ENCODE peak calls at places on chromosomes 2 and 18, in six cellular contexts. M, Z, A, E, N and H are unnamed samples.

GRCh38 chr18:11148655-11149440 is 521 bp downstream of the PIEZO2 start:
- DNase-seq in M (no peak), Z (no peak), A (no peak), E (no peak), N (no peak), H (no peak)

GRCh38 chr2:145744541-145745386 is 1224.8 kb upstream of the ZEB2 start:
- DNase-seq in M (no peak), Z (peak), A (no peak), E (no peak), N (no peak), H (no peak)

GRCh38 chr2:45102579-45103117 is 93.4 kb upstream of the SIX2 start:
- DNase-seq in M (no peak), Z (no peak), A (no peak), E (no peak), N (no peak), H (no peak)

GRCh38 chr18:68469049-68469625 is 245.8 kb downstream of the TMX3 start:
- DNase-seq in M (no peak), Z (no peak), A (no peak), E (no peak), N (no peak), H (no peak)

GRCh38 chr18:45166341-45167108 is 448.8 kb upstream of the SLC14A2 start:
- DNase-seq in M (no peak), Z (peak), A (no peak), E (no peak), N (no peak), H (peak)

GRCh38 chr2:96895709-96896651 is 26.1 kb upstream of the SEMA4C start:
- DNase-seq in M (peak), Z (no peak), A (no peak), E (no peak), N (no peak), H (no peak)

GRCh38 chr18:53701697-53702096 is 522.8 kb downstream of the MBD2 start:
- DNase-seq in M (no peak), Z (no peak), A (no peak), E (no peak), N (no peak), H (no peak)

GRCh38 chr18:23311346-23312103 is 141.6 kb upstream of the RIOK3 start:
- DNase-seq in M (no peak), Z (peak), A (no peak), E (no peak), N (no peak), H (no peak)

GRCh38 chr2:101052147-101052546 is 50.1 kb downstream of the RPL31 start:
- DNase-seq in M (no peak), Z (no peak), A (no peak), E (no peak), N (no peak), H (no peak)

GRCh38 chr18:9885170-9886004 is at the start of gene TXNDC2:
- DNase-seq in M (peak), Z (peak), A (no peak), E (no peak), N (no peak), H (no peak)

DNA sequence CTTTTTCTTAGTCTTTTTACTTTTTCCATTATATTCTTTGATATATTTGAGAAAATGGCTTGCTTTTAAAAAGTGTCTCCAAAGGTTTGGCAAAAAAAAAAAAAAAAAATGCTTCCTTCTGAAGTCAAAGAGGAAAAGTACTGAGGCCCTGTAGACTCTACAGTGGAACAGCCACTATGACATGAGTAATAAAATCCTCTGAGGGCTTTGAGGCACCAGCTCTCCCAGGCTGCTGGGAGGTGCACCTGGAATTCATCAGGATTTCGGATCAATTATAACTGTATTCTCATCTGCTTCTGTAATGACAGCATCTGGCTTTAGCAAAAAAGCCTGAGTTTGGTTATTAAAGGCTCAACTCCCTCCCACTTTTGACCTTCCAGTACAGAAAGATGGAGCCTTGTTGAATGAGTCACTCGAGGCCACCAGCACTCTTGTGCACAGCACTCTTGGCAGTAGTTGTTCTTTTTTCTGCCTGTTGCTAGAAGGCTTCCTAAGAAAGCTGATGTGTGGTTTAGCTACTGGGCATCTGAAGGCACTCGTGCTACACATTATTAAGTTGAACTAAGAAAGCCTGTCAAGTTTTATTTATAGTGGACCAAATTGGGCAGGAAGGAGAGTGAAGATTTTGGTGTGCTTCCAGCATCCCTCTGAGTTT is 131.3 kb downstream of the PRPF40A start:
- DNase-seq in M (no peak), Z (peak), A (peak), E (no peak), N (peak), H (no peak)
- TF ChIP-seq SMC3 in M (no peak), Z (no peak), A (no peak), E (no peak), N (no peak), H (no peak)

GRCh38 chr2:240858321-240858720 is 10.3 kb upstream of the AGXT start:
- DNase-seq in M (no peak), Z (no peak), A (no peak), E (no peak), N (no peak), H (no peak)
- H3K27ac ChIP-seq in M (no peak), Z (no peak), A (no peak), E (no peak), N (peak), H (no peak)

GRCh38 chr2:241069821-241070281 is 32.2 kb downstream of the MTERF4 start:
- DNase-seq in M (peak), Z (no peak), A (no peak), E (no peak), N (no peak), H (no peak)
- TF ChIP-seq SMC3 in M (no peak), Z (no peak), A (no peak), E (no peak), N (no peak), H (no peak)

DNA sequence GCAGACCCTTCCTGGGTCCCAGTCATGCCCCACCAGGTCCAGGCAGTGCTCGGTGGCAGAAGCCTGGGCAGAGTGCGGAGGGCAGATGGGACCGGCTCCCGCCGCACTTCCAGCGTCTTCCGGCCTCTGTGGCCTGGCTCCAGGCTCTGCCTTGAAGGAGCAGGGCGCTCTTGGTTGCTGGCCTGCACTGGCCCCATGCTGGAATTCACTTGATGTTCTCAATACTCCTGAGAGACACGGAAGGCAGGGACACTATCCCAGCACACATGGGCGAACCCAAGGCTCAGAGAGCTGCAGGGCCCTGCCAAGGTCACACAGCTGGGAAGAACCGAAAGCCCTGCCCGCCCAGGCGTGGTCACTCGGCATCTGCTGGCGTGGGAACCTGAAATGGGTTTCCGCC is 87.6 kb upstream of the ODC1 start:
- DNase-seq in M (no peak), Z (no peak), A (no peak), E (no peak), N (no peak), H (no peak)
- H3K27ac ChIP-seq in M (no peak), Z (no peak), A (no peak), E (no peak), N (no peak), H (no peak)

DNA sequence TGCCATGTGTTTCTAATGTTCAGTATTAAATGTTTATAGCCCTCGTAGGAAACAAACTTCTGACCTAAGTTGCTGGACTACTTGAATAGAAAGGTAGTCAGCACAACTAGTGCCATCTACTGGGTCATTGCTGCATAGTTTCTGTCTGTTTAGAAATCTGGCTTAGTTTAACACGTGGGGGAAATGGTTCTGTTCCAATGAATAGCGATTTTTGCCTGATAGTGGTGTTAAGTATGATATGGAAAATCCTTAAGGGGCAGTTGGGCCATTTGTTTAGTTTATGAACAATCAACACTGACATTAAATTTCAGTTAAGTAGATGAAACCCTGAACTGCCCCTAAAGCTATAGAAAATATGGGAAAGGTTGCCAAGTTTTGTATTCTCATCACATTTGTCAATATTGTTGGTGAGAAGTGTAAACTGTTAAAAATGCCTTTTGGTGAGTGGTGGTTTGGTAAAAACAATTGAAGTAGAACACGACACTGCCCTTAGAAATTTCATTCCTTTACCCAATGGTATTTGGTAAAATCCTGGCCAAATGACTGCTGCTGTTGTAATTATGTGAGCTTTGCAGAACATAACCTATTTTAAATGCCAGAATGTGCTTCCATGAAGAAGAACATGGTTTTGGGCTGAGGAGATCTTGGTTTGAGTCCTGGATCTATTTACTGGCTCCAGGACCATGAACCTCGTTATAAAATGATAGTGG is 13.2 kb downstream of the NABP1 start:
- DNase-seq in M (peak), Z (peak), A (peak), E (peak), N (peak), H (peak)
- TF ChIP-seq SMC3 in M (peak), Z (peak), A (peak), E (peak), N (peak), H (peak)

GRCh38 chr2:111900859-111901258 is 2.5 kb downstream of the MERTK start:
- DNase-seq in M (no peak), Z (peak), A (peak), E (no peak), N (peak), H (peak)
- H3K27ac ChIP-seq in M (no peak), Z (no peak), A (no peak), E (no peak), N (no peak), H (no peak)

DNA sequence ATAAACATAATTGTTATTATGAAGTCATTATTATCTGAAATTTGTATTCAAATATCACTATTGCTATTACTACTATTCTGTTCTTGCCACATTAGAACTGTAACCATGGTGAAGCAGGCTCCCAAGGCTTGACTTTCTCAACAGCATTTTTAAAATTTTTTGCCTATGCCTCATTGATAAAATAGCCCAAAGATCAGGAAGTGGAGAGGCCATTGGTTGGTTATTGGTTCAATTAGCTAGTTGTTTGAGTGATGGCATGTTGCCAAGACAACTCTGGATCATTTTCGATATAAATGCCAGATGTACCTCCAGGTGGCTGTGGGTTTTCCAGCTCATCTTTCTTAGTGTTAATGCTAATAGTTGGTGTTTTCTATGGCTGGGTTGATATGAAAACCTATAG is 513.5 kb downstream of the TRIB2 start:
- DNase-seq in M (no peak), Z (no peak), A (peak), E (no peak), N (no peak), H (no peak)
- TF ChIP-seq SMC3 in M (no peak), Z (no peak), A (no peak), E (no peak), N (no peak), H (no peak)